ENCODE peak calls at places on chromosomes 13 and 19, in eight cellular contexts. I, P, D, T, G, E, C and J are unnamed samples.

GRCh38 chr13:36965767-36966166 is 33.4 kb downstream of the ALG5 start:
- DNase-seq in E (peak), G (no peak), T (no peak), C (peak), D (peak), P (no peak), I (peak), J (peak)

GRCh38 chr13:41550239-41550638 is 92.9 kb downstream of the RGCC start:
- DNase-seq in I (no peak), T (no peak), D (no peak), E (no peak), C (no peak), P (no peak), G (no peak), J (no peak)

GRCh38 chr19:40695881-40696280 is 5.4 kb upstream of the NUMBL start:
- DNase-seq in C (no peak), I (no peak), P (no peak), E (no peak), D (no peak), T (no peak), G (no peak), J (no peak)

GRCh38 chr13:25214371-25215252 is 42.5 kb upstream of the AMER2 start:
- DNase-seq in T (no peak), E (peak), P (no peak), G (no peak), C (peak), I (peak), D (no peak), J (no peak)

GRCh38 chr13:66443926-66444325 is 786.2 kb downstream of the PCDH9 start:
- DNase-seq in C (no peak), D (no peak), P (no peak), E (no peak), G (no peak), I (no peak), T (no peak), J (no peak)

GRCh38 chr19:2235396-2236284 is 489 bp downstream of the PLEKHJ1 start:
- DNase-seq in G (no peak), E (no peak), C (no peak), T (peak), P (peak), D (no peak), I (no peak), J (no peak)

GRCh38 chr19:50565984-50566903 is 2.0 kb downstream of the LRRC4B start:
- DNase-seq in C (no peak), P (no peak), T (no peak), E (no peak), D (no peak), G (no peak), I (no peak), J (no peak)

GRCh38 chr13:98556968-98557591 is 19.8 kb downstream of the STK24 start:
- DNase-seq in C (peak), G (no peak), P (no peak), D (no peak), I (no peak), T (no peak), E (no peak), J (no peak)

GRCh38 chr19:41698746-41699230 is 9.6 kb upstream of the CEACAM5 start:
- DNase-seq in I (no peak), G (no peak), T (no peak), C (no peak), E (no peak), P (no peak), D (no peak), J (no peak)

GRCh38 chr13:90238433-90238832 is 1109.1 kb upstream of the MIR17HG start:
- DNase-seq in G (no peak), P (no peak), T (no peak), C (peak), D (no peak), E (peak), I (peak), J (no peak)

GRCh38 chr19:47391510-47392223 is 27.7 kb downstream of the MEIS3 start:
- DNase-seq in P (peak), E (peak), C (peak), G (peak), I (peak), D (peak), T (peak), J (peak)

GRCh38 chr19:47419037-47419783 is at the start of gene MEIS3:
- DNase-seq in T (no peak), E (no peak), I (no peak), C (no peak), G (no peak), D (no peak), P (no peak), J (no peak)

GRCh38 chr19:50779504-50780457 is 9.5 kb downstream of the GPR32 start:
- DNase-seq in E (no peak), T (no peak), C (no peak), P (no peak), G (no peak), I (no peak), D (no peak), J (no peak)

GRCh38 chr13:50993908-50994307 is 84.3 kb downstream of the RNASEH2B start:
- DNase-seq in P (no peak), E (peak), G (no peak), D (no peak), I (no peak), T (no peak), C (no peak), J (no peak)

GRCh38 chr13:44703371-44703770 is 127.2 kb upstream of the TSC22D1 start:
- DNase-seq in D (no peak), T (no peak), G (no peak), P (no peak), I (peak), E (peak), C (peak), J (no peak)

GRCh38 chr13:47334173-47334572 is 437.3 kb upstream of the HTR2A start:
- DNase-seq in T (no peak), G (no peak), D (peak), C (peak), P (no peak), I (peak), E (peak), J (peak)

DNA sequence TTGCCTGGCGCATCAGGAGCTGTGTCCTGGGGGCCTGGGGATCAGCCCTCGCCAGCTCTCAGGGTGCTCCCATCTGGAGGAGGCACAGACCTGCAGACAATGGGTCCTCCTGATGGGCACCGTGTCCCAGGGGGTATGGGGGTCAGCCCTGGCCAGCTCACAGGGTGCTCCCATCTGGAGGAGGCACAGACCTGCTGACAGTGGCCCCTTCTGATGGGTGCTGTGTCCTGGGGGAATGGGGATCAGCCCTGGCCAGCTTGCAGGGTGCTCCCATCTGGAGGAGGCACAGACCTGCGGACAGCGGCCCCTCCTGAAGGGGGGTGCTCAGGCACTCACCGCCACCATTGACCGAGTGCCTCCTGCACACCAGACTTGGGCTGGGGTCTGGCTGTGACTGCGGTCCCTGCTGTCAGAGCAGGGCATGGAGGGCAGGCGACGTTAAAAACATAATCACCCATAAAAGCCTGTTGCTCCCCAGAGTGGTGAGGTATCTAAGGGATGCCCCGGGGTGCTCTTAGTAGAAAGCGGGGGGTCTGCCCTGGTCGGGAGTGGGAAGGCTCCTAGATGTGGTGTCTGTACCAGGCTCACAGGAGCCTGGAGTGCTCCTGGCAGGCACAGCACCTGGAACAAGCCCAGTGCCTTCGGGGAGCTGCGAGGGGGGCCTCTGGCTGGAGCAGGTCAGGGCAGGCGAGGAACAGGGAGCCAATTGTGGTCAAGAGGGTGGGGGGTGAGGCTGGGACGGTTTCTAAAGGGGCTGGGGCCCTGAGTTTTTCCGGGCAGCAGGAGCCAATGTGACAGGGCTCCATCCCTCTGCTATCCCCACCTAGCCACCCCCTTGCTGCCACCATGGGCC is 120.5 kb downstream of the URI1 start:
- DNase-seq in G (no peak), I (no peak), P (no peak), E (no peak), D (no peak), C (no peak), T (no peak), J (no peak)
- TF ChIP-seq CTCF in G (no peak), I (no peak), P (no peak), E (no peak), D (no peak), C (no peak), T (no peak), J (no peak)

GRCh38 chr13:80783926-80784325 is 443.0 kb upstream of the SPRY2 start:
- DNase-seq in D (no peak), E (peak), T (no peak), C (peak), P (no peak), G (no peak), I (peak), J (no peak)
- TF ChIP-seq CTCF in D (no peak), E (no peak), T (no peak), C (no peak), P (no peak), G (no peak), I (no peak), J (no peak)

DNA sequence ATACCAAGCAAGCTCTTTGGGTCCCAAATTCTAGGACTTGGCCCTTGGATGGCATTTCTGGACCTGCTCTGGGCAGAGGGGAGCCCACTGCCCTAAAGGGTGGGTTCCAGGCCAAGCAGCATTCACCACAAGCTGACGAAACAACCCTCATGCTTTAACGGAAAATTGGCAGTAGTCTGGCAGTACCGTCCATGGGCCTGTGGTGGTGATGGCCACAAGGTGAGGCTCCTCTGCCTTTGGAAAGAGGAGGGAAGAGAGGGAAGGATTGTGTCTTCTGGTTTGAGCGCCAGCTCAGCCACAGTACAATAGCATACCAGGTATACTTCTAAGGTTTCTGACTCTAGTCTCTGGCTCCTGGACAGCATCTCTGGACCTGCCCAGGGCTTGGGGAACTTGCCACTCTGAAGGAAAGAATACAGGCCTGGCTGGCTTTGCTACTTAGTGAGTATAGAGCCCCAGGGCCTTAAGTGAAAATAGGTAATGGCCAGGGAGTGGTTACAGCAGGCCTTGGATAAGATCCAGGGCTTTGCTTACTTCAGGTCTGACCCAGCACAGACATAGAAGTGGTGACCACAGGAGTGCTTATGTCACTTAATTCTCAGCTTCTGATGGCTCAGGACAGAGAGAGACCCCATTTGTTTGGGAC is 595.5 kb downstream of the LMO7 start:
- DNase-seq in D (no peak), E (no peak), G (no peak), T (no peak), I (no peak), C (no peak), P (no peak), J (no peak)
- TF ChIP-seq CTCF in D (no peak), E (no peak), G (no peak), T (no peak), I (no peak), C (no peak), P (no peak), J (no peak)

GRCh38 chr19:1003283-1003682 is 3.1 kb downstream of the GRIN3B start:
- DNase-seq in C (no peak), D (no peak), T (no peak), I (no peak), G (no peak), P (no peak), E (no peak), J (no peak)

GRCh38 chr19:1000591-1001537 is 645 bp downstream of the GRIN3B start:
- DNase-seq in P (no peak), T (no peak), D (no peak), E (no peak), G (no peak), I (no peak), C (no peak), J (no peak)

GRCh38 chr19:1000095-1000494 is at the start of gene GRIN3B:
- DNase-seq in T (peak), I (peak), E (peak), C (no peak), G (peak), P (no peak), D (no peak), J (no peak)

GRCh38 chr19:1002600-1002999 is 2.4 kb downstream of the GRIN3B start:
- DNase-seq in G (no peak), T (no peak), C (no peak), I (no peak), E (no peak), D (no peak), P (no peak), J (no peak)

DNA sequence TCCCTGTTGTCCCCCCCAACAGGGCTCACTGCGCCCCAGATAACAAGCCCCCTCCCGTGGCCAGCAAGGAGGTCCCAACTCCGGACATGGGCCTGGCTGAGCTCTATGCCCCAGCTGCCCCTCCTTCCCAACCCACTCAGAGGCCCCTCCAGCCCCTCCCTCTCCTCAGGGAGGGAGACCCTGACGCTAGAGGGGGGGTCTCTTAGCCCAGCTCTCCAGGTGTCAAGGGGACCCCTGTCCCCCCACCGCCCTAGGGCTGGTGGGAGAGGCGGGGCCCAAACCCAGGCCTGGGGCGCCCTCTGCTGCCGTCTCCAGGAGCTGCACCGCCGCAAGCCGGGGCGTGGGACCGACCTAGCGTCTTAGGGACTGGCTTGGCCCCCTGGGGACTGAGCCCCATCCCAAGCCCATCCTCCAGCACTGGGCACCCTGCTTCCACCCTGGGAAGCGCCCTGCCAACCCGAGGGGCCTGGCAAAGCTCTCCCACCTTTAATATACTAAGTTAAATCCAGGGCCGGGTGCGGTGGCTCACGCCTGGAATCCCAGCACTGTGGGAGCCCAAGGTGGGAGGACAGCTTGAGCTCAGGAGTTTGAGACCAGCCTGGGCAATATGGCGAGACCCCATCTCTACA is 1.4 kb downstream of the GRIN3B start:
- DNase-seq in E (no peak), C (no peak), T (peak), I (no peak), D (no peak), G (peak), P (no peak), J (no peak)
- TF ChIP-seq CTCF in E (peak), C (peak), T (peak), I (peak), D (peak), G (peak), P (peak), J (peak)

DNA sequence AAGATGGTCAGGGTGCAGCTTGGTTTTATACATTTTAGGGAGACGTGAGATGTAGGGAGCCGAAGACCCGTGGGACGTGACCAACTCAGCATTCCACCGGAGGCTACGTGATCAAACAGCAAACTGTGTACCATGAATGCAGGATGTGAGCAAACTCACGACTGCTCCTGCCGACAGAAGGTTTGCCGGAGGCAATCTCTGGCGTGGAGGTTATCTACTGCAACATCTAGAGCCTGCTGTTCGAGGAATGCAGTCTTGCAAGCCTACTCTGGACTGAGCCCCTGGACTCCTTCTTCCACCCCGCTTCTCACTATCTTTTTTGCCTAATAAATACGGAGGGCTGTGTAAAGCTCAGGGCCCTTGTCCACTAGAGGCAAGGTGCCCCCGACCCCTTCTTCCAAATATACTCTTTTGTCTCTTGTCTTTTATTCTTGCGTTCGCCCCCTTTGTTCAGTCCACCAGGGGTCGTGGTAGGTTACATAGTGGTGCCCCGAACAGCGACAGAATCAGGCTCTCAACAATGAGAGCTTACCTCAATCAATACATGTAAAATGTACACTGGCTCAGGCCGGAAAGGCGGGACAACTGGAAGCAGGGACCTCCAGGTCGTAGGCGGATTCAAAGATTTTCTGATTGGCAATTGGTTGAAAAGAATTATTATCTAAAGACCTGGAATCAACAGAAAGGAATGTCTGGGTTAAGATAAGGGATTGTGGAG is 8.9 kb upstream of the OR1I1 start:
- DNase-seq in T (no peak), I (no peak), C (no peak), E (peak), G (no peak), D (no peak), P (no peak), J (no peak)
- TF ChIP-seq CTCF in T (no peak), I (no peak), C (no peak), E (no peak), G (peak), D (no peak), P (no peak), J (no peak)

GRCh38 chr19:4375620-4376228 is 24.6 kb downstream of the SH3GL1 start:
- DNase-seq in D (no peak), G (no peak), T (no peak), E (peak), I (peak), P (no peak), C (peak), J (no peak)
- TF ChIP-seq CTCF in D (peak), G (peak), T (no peak), E (peak), I (peak), P (no peak), C (peak), J (peak)

DNA sequence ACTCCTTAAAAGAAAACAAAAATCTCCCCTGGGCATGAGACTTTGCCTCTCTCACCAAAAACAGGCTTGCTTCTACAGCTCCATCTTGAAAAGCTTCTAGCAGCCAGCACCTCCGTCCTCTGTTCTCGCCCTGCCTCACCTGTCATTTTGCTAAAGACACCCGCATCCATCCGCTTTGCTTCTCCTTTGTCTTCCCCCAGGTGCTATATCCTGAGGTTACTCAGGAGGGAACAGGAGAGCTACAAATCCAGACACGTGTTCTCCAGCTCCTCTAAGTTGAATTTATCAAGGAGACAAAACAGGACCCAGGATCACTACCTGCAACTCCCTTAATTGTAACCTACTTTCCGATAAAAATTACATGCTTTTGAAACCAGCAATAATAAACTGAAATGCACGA is 221.3 kb downstream of the DCLK1 start:
- DNase-seq in T (no peak), C (no peak), P (no peak), E (no peak), G (no peak), D (no peak), I (no peak), J (no peak)
- TF ChIP-seq CTCF in T (no peak), C (no peak), P (no peak), E (no peak), G (no peak), D (no peak), I (no peak), J (no peak)